ENCODE peak calls at places on chromosomes 3 and 15, in seven cellular contexts. I is OCI-M1; V is GM12891; M is epithelial cell of esophagus; L is mesenteric fat pad; U is GM04504; K is CD4-positive, alpha-beta T cell. G is an unnamed sample.

GRCh38 chr3:45605569-45605968 is 11.0 kb downstream of the LIMD1 start:
- DNase-seq in U (no peak), L (peak), I (no peak), V (no peak), K (no peak), M (no peak), G (no peak)

GRCh38 chr3:72346526-72346926 is 501.7 kb downstream of the SHQ1 start:
- DNase-seq in K (no peak), L (no peak), V (no peak), M (peak), U (peak), I (no peak), G (no peak)

GRCh38 chr15:75089781-75090734 is 66.7 kb downstream of the PPCDC start:
- DNase-seq in K (no peak), U (no peak), V (no peak), L (no peak), M (peak), I (no peak), G (no peak)

GRCh38 chr15:90322531-90322930 is 29.6 kb upstream of the ZNF774 start:
- DNase-seq in U (no peak), V (no peak), I (no peak), M (no peak), L (no peak), K (no peak), G (no peak)

GRCh38 chr15:35000511-35000910 is 12.4 kb upstream of the ZNF770 start:
- DNase-seq in M (peak), K (no peak), U (peak), I (no peak), V (no peak), L (no peak), G (no peak)

GRCh38 chr3:170344971-170345370 is 12.5 kb upstream of the SKIL start:
- DNase-seq in I (peak), V (no peak), M (peak), L (no peak), U (no peak), K (no peak), G (no peak)

GRCh38 chr3:189466004-189466403 is 165.2 kb upstream of the TP63 start:
- DNase-seq in M (no peak), K (no peak), V (no peak), L (no peak), I (no peak), U (no peak), G (no peak)

GRCh38 chr15:55250392-55250791 is 39.2 kb downstream of the RAB27A start:
- DNase-seq in L (no peak), M (peak), I (peak), U (peak), K (no peak), V (no peak), G (no peak)

GRCh38 chr3:28840976-28841376 is 439.9 kb upstream of the RBMS3 start:
- DNase-seq in L (no peak), V (no peak), M (no peak), I (no peak), U (no peak), K (no peak), G (no peak)